ENCODE peak calls at places on chromosomes 6 and 20, in seven cellular contexts. E is tibial artery, R is nephron progenitor cell, T is cardiac muscle cell, A is psoas muscle, S is hepatocyte, X is AG09309. Q is an unnamed sample.
A peak's percentile ranks its signal among the peaks of the same experiment; 100 is the strongest.

GRCh38 chr6:146357578-146358340 is 185.9 kb upstream of the RAB32 start:
- DNase-seq in E (no peak), R (no peak), T (no peak), A (no peak), S (no peak), X (peak; percentile 81), Q (peak; percentile 83)

GRCh38 chr6:146911635-146912034 is 292.6 kb upstream of the STXBP5 start:
- DNase-seq in E (no peak), R (no peak), T (no peak), A (no peak), S (no peak), X (no peak), Q (no peak)

GRCh38 chr20:25676164-25676809 is 20.4 kb downstream of the ZNF337 start:
- DNase-seq in E (no peak), R (no peak), T (no peak), A (no peak), S (peak; percentile 46), X (peak; percentile 42), Q (peak; percentile 80)

GRCh38 chr20:31691646-31692275 is 30.9 kb downstream of the BCL2L1 start:
- DNase-seq in E (no peak), R (no peak), T (no peak), A (no peak), S (no peak), X (peak; percentile 52), Q (no peak)

GRCh38 chr6:6351626-6352025 is 31.2 kb upstream of the F13A1 start:
- DNase-seq in E (no peak), R (no peak), T (peak; percentile 23), A (no peak), S (no peak), X (no peak), Q (peak; percentile 19)

GRCh38 chr6:5067305-5067704 is 17.8 kb upstream of the PPP1R3G start:
- DNase-seq in E (no peak), R (no peak), T (no peak), A (no peak), S (no peak), X (no peak), Q (no peak)

GRCh38 chr6:116439572-116439971 is 21.6 kb upstream of the CALHM6 start:
- DNase-seq in E (no peak), R (no peak), T (no peak), A (no peak), S (no peak), X (no peak), Q (no peak)

GRCh38 chr6:149371154-149371553 is 28.9 kb upstream of the SUMO4 start:
- DNase-seq in E (no peak), R (no peak), T (peak; percentile 21), A (no peak), S (no peak), X (no peak), Q (no peak)

GRCh38 chr6:21588812-21589811 is 4.4 kb upstream of the SOX4 start:
- DNase-seq in E (peak; percentile 84), R (peak; percentile 93), T (peak; percentile 93), A (peak; percentile 91), S (peak; percentile 93), X (no peak), Q (peak; percentile 85)

GRCh38 chr6:26065952-26066380 is 21.3 kb upstream of the HFE start:
- DNase-seq in E (peak; percentile 64), R (peak; percentile 44), T (peak; percentile 76), A (no peak), S (peak; percentile 89), X (no peak), Q (peak; percentile 87)

GRCh38 chr6:165716886-165717285 is 53.8 kb upstream of the PDE10A start:
- DNase-seq in E (no peak), R (no peak), T (no peak), A (no peak), S (no peak), X (no peak), Q (no peak)

GRCh38 chr20:25867776-25868649 is 171.4 kb upstream of the ZNF337 start:
- DNase-seq in E (peak; percentile 75), R (peak; percentile 75), T (peak; percentile 84), A (peak; percentile 91), S (peak; percentile 64), X (no peak), Q (no peak)

GRCh38 chr6:3568396-3569082 is 111.7 kb upstream of the SLC22A23 start:
- DNase-seq in E (no peak), R (no peak), T (peak; percentile 83), A (no peak), S (peak; percentile 22), X (no peak), Q (peak; percentile 1)

GRCh38 chr6:136920858-136921520 is 1.1 kb upstream of the SLC35D3 start:
- DNase-seq in E (no peak), R (peak; percentile 48), T (peak; percentile 10), A (no peak), S (peak; percentile 12), X (no peak), Q (no peak)

GRCh38 chr6:76682842-76683241 is 610.4 kb upstream of the IMPG1 start:
- DNase-seq in E (no peak), R (no peak), T (peak; percentile 16), A (no peak), S (peak; percentile 10), X (no peak), Q (peak; percentile 32)

GRCh38 chr20:4261333-4262284 is 246.3 kb upstream of the RNF24 start:
- DNase-seq in E (no peak), R (no peak), T (no peak), A (no peak), S (no peak), X (peak; percentile 48), Q (no peak)

GRCh38 chr6:121592955-121593665 is 157.7 kb downstream of the GJA1 start:
- DNase-seq in E (no peak), R (no peak), T (no peak), A (no peak), S (no peak), X (no peak), Q (no peak)

GRCh38 chr6:137269803-137270202 is 50.6 kb upstream of the IFNGR1 start:
- DNase-seq in E (no peak), R (no peak), T (no peak), A (no peak), S (no peak), X (no peak), Q (peak; percentile 40)

GRCh38 chr6:32971245-32971580 is 2.8 kb downstream of the BRD2 start:
- DNase-seq in E (no peak), R (no peak), T (no peak), A (no peak), S (no peak), X (no peak), Q (no peak)

GRCh38 chr6:32973144-32973854 is 4.9 kb downstream of the BRD2 start:
- DNase-seq in E (peak; percentile 44), R (peak; percentile 56), T (peak; percentile 76), A (no peak), S (peak; percentile 72), X (no peak), Q (peak; percentile 60)

GRCh38 chr6:32972353-32973143 is 4.2 kb downstream of the BRD2 start:
- DNase-seq in E (no peak), R (no peak), T (peak; percentile 36), A (no peak), S (peak; percentile 37), X (no peak), Q (no peak)

GRCh38 chr6:32970413-32971244 is 2.2 kb downstream of the BRD2 start:
- DNase-seq in E (peak; percentile 90), R (peak; percentile 67), T (peak; percentile 91), A (peak; percentile 96), S (peak; percentile 95), X (peak; percentile 74), Q (peak; percentile 93)

GRCh38 chr6:32971581-32972352 is 3.4 kb downstream of the BRD2 start:
- DNase-seq in E (peak; percentile 99), R (peak; percentile 99), T (peak; percentile 99), A (peak; percentile 100), S (peak; percentile 99), X (peak; percentile 99), Q (peak; percentile 100)
- TF ChIP-seq CTCF in E (no peak), R (no peak), T (no peak), A (no peak), S (no peak), X (peak; percentile 5), Q (no peak)

GRCh38 chr6:56706981-56707726 is 64.5 kb upstream of the DST start:
- DNase-seq in E (no peak), R (no peak), T (no peak), A (no peak), S (no peak), X (no peak), Q (no peak)

GRCh38 chr6:56710967-56711366 is 68.3 kb upstream of the DST start:
- DNase-seq in E (no peak), R (no peak), T (no peak), A (no peak), S (no peak), X (no peak), Q (no peak)

GRCh38 chr6:56713285-56713684 is 70.6 kb upstream of the DST start:
- DNase-seq in E (peak; percentile 54), R (no peak), T (no peak), A (peak; percentile 54), S (peak; percentile 63), X (no peak), Q (peak; percentile 81)

GRCh38 chr6:56709650-56710049 is 67.0 kb upstream of the DST start:
- DNase-seq in E (no peak), R (no peak), T (no peak), A (no peak), S (no peak), X (no peak), Q (no peak)

GRCh38 chr6:56708810-56709597 is 66.3 kb upstream of the DST start:
- DNase-seq in E (no peak), R (no peak), T (peak; percentile 69), A (no peak), S (peak; percentile 78), X (no peak), Q (peak; percentile 59)
- TF ChIP-seq CTCF in E (peak; percentile 64), R (peak; percentile 75), T (peak; percentile 59), A (peak; percentile 70), S (peak; percentile 73), X (peak; percentile 25), Q (peak; percentile 24)

GRCh38 chr6:118876201-118876600 is 17.8 kb upstream of the ASF1A start:
- DNase-seq in E (no peak), R (no peak), T (no peak), A (no peak), S (no peak), X (no peak), Q (no peak)
- TF ChIP-seq CTCF in E (no peak), R (no peak), T (no peak), A (no peak), S (no peak), X (no peak), Q (no peak)

DNA sequence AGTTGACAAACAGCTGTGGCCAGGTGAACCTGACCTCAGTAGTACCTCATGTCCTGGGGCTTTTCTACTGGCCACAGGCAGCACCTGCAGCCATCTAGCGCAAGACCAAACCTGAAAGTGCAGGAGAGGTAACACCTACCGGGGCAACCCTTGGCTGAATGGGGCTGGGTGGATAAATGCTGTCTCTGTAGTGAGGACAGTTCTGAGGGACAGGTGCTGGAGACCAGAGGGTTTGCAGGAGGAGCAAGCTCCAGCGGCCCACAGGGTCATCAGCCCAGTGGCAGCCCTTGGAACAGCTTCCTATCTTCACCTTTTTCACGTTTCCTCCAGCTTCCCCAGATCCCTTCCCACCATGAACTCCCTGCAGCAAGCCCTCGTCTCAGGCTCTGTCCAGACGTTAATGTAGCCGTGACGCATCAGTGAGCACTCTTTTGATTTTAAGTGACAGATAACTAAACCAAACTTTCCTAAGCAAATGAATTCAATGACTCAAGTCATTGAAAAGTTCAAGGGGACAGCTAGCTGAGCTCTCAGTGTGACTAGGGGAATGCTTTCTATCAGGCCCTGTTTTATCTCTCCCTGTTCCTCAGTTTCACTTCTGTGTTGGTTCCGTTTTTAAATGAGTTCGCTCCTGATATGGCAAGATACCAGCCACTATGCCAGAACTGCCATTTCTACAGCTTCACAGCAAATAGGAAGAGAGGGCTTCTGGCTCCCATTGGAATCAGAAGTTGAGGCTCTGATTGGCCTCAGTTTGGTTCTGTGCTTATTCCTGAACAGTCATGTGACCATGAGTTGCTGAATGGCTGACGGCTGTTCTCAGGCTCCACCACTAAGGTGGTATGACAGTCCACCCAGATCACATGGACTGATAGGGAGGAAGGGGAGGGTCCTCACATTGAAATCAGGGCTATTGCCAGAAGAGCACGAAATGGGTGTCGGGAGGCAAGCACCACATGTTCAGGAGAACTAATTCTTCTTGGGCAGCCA is 12.1 kb upstream of the PFDN4 start:
- DNase-seq in E (no peak), R (no peak), T (no peak), A (no peak), S (no peak), X (no peak), Q (no peak)
- TF ChIP-seq CTCF in E (no peak), R (no peak), T (no peak), A (no peak), S (no peak), X (no peak), Q (no peak)

Q was measured in MCF 10A.